ENCODE peak calls at places on chromosome 5, in six cellular contexts. Z is trophoblast cell, M is dorsolateral prefrontal cortex, G is WERI-Rb-1, S is lung, O is Peyer's patch. A is an unnamed sample.

GRCh38 chr5:160183075-160183474 is 46.2 kb upstream of the FABP6 start:
- DNase-seq in Z (no peak), M (no peak), G (no peak), S (no peak), O (no peak), A (no peak)

GRCh38 chr5:91937121-91937520 is 554.0 kb upstream of the ARRDC3 start:
- DNase-seq in Z (no peak), M (no peak), G (no peak), S (no peak), O (no peak), A (no peak)

GRCh38 chr5:136819526-136820302 is 454.4 kb upstream of the TRPC7 start:
- DNase-seq in Z (no peak), M (no peak), G (peak), S (no peak), O (no peak), A (no peak)

GRCh38 chr5:142428773-142429473 is 104.1 kb upstream of the SPRY4 start:
- DNase-seq in Z (no peak), M (no peak), G (no peak), S (no peak), O (no peak), A (no peak)

GRCh38 chr5:23208959-23209431 is 298.4 kb upstream of the PRDM9 start:
- DNase-seq in Z (no peak), M (no peak), G (peak), S (no peak), O (no peak), A (no peak)

GRCh38 chr5:167899490-167899889 is 392.0 kb upstream of the WWC1 start:
- DNase-seq in Z (no peak), M (no peak), G (no peak), S (no peak), O (no peak), A (no peak)

GRCh38 chr5:93674138-93674537 is 67.3 kb downstream of the POU5F2 start:
- DNase-seq in Z (no peak), M (no peak), G (peak), S (no peak), O (no peak), A (no peak)

GRCh38 chr5:137374110-137374853 is 124.8 kb downstream of the SPOCK1 start:
- DNase-seq in Z (no peak), M (peak), G (no peak), S (no peak), O (no peak), A (no peak)

GRCh38 chr5:75052461-75053285 is at the start of gene GCNT4:
- DNase-seq in Z (peak), M (no peak), G (peak), S (peak), O (peak), A (peak)

GRCh38 chr5:54663876-54664275 is 146.3 kb downstream of the SNX18 start:
- DNase-seq in Z (peak), M (no peak), G (no peak), S (no peak), O (no peak), A (no peak)

GRCh38 chr5:15103130-15103529 is 231.6 kb upstream of the ANKH start:
- DNase-seq in Z (no peak), M (no peak), G (no peak), S (no peak), O (no peak), A (no peak)

GRCh38 chr5:96483878-96484277 is 50.8 kb upstream of the PCSK1 start:
- DNase-seq in Z (peak), M (no peak), G (no peak), S (no peak), O (no peak), A (no peak)

GRCh38 chr5:45261125-45261524 is 435.1 kb downstream of the HCN1 start:
- DNase-seq in Z (no peak), M (no peak), G (no peak), S (no peak), O (no peak), A (no peak)

GRCh38 chr5:167049043-167049663 is 1242.3 kb upstream of the WWC1 start:
- DNase-seq in Z (peak), M (no peak), G (peak), S (no peak), O (peak), A (no peak)

GRCh38 chr5:90636948-90637347 is 78.4 kb downstream of the ADGRV1 start:
- DNase-seq in Z (no peak), M (no peak), G (no peak), S (no peak), O (no peak), A (no peak)

GRCh38 chr5:5497132-5497748 is 74.8 kb downstream of the ICE1 start:
- DNase-seq in Z (peak), M (peak), G (peak), S (peak), O (peak), A (no peak)

GRCh38 chr5:159331099-159331973 is 1.0 kb upstream of the IL12B start:
- DNase-seq in Z (no peak), M (peak), G (peak), S (peak), O (peak), A (peak)

GRCh38 chr5:172877496-172878260 is 43.6 kb downstream of the ERGIC1 start:
- DNase-seq in Z (no peak), M (no peak), G (no peak), S (no peak), O (no peak), A (no peak)

GRCh38 chr5:64854855-64855254 is 86.1 kb downstream of the CWC27 start:
- DNase-seq in Z (no peak), M (no peak), G (no peak), S (no peak), O (no peak), A (no peak)

GRCh38 chr5:96875805-96876291 is 452 bp upstream of the ERAP2 start:
- DNase-seq in Z (no peak), M (no peak), G (no peak), S (no peak), O (no peak), A (peak)

GRCh38 chr5:102955463-102955862 is 164.5 kb downstream of the GIN1 start:
- DNase-seq in Z (no peak), M (no peak), G (no peak), S (no peak), O (no peak), A (no peak)

GRCh38 chr5:76617675-76618074 is 5.5 kb downstream of the F2RL2 start:
- DNase-seq in Z (peak), M (no peak), G (no peak), S (no peak), O (no peak), A (no peak)

GRCh38 chr5:9284272-9284671 is 261.6 kb downstream of the SEMA5A start:
- DNase-seq in Z (no peak), M (no peak), G (no peak), S (no peak), O (no peak), A (no peak)

GRCh38 chr5:31921852-31922305 is 252.2 kb downstream of the GOLPH3 start:
- DNase-seq in Z (no peak), M (no peak), G (no peak), S (no peak), O (no peak), A (no peak)
- H3K27ac ChIP-seq in Z (no peak), M (no peak), G (no peak), S (no peak), O (no peak), A (no peak)

GRCh38 chr5:88677502-88677901 is 205.5 kb downstream of the MEF2C start:
- DNase-seq in Z (no peak), M (no peak), G (no peak), S (no peak), O (no peak), A (no peak)
- H3K27ac ChIP-seq in Z (no peak), M (peak), G (no peak), S (no peak), O (no peak), A (no peak)

GRCh38 chr5:4206127-4206526 is 610.5 kb downstream of the IRX1 start:
- DNase-seq in Z (no peak), M (no peak), G (no peak), S (no peak), O (no peak), A (no peak)
- H3K27ac ChIP-seq in Z (no peak), M (peak), G (no peak), S (no peak), O (no peak), A (no peak)

GRCh38 chr5:1544294-1545010 is 20.7 kb upstream of the LPCAT1 start:
- DNase-seq in Z (no peak), M (no peak), G (peak), S (peak), O (peak), A (no peak)
- H3K27ac ChIP-seq in Z (no peak), M (no peak), G (no peak), S (peak), O (no peak), A (no peak)

DNA sequence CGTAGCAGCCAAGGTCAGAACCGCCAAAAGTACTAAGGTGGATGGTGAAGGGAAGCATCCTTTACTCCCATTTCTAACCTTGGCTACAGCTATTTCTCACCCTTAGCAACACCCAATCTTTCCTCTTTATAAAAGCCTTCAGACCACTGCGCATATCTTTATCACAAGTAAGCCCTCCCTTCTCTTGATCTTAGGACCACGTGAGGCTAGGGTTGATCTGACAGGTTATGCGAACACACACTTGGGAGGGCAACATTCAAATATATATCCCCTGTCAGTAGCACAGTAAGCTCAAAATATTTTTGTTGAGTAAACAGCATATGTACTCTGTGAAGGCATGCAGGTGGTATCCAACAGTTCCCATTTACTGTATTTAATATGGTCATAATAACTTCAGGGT is 1.5 kb downstream of the ARSB start:
- DNase-seq in Z (no peak), M (no peak), G (no peak), S (no peak), O (no peak), A (no peak)
- H3K27ac ChIP-seq in Z (peak), M (peak), G (no peak), S (peak), O (peak), A (peak)

GRCh38 chr5:126520593-126520953 is 74.4 kb downstream of the ALDH7A1 start:
- DNase-seq in Z (no peak), M (no peak), G (no peak), S (no peak), O (no peak), A (no peak)
- H3K27ac ChIP-seq in Z (peak), M (peak), G (no peak), S (no peak), O (no peak), A (no peak)

DNA sequence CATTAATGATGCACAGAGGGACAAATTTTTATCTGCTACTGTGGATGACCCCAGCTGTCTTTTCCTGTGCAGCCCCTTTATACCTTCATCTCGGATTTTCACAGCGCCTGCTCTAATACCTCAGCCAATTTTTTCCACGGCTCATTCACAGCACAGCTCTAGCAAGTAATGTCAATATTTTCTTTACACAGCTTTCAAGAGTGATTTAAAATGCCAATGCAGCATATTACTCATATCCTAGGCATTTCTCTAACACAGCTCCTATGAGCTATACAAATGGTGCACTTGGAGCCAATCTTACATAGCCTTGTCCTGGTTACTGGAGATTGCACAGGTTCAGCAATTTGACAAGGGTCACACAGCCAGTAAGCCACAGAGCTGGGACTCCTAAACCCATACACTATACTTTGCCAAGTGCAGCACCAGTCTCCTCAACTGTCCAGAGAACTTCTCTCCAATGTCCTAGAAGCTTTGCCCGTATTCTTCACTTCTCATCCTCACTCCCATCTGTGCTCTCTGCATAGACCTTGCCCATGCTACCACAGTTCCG is 661.8 kb downstream of the DTWD2 start:
- DNase-seq in Z (no peak), M (no peak), G (no peak), S (no peak), O (no peak), A (no peak)
- H3K27ac ChIP-seq in Z (no peak), M (no peak), G (no peak), S (no peak), O (no peak), A (no peak)

DNA sequence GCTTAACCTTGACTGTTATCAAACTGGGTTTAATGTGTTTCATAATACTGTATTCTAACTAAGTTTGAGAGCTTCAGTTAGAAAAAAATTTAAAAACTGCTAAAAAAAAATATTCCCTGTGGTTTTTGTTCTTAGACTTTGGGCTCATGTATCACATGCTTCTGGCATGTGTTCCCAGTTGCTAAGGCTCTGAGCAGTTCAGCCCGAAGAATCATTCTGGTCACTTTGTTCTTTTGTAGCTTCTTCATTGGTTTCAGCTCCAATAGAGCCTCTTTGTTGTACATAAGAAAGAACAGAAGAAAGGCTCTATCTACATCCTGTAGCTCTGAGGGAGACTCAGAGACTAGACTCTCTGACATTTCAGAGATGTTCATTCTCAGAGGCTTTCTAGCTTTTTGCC is 25.6 kb downstream of the KCNN2 start:
- DNase-seq in Z (no peak), M (no peak), G (no peak), S (no peak), O (no peak), A (no peak)
- H3K27ac ChIP-seq in Z (no peak), M (peak), G (no peak), S (no peak), O (no peak), A (no peak)

GRCh38 chr5:118965913-118966312 is 22.4 kb downstream of the DTWD2 start:
- DNase-seq in Z (no peak), M (no peak), G (no peak), S (no peak), O (no peak), A (no peak)
- H3K27ac ChIP-seq in Z (no peak), M (no peak), G (no peak), S (no peak), O (no peak), A (no peak)